ENCODE peak calls at places on chromosomes 2 and 18, in seven cellular contexts. M is colonic mucosa, S is left ventricle myocardium inferior, D is BE2C, N is tibial artery, E is lung, O is heart right ventricle. I is an unnamed sample.

GRCh38 chr2:98006378-98006777 is 10.6 kb upstream of the TMEM131 start:
- DNase-seq in S (no peak), O (no peak), N (no peak), D (no peak), E (no peak), M (no peak), I (no peak)

GRCh38 chr2:36456227-36456788 is 100.7 kb downstream of the CRIM1 start:
- DNase-seq in M (peak; percentile 67), N (peak; percentile 78), D (no peak), E (peak; percentile 61), O (peak; percentile 86), S (peak; percentile 84), I (no peak)

GRCh38 chr2:109369671-109370191 is 240.7 kb downstream of the SH3RF3 start:
- DNase-seq in D (no peak), M (peak; percentile 5), S (no peak), E (no peak), O (no peak), N (no peak), I (no peak)

GRCh38 chr2:20618886-20619521 is 31.9 kb downstream of the HS1BP3 start:
- DNase-seq in S (peak; percentile 33), E (no peak), N (peak; percentile 24), O (no peak), D (no peak), M (no peak), I (no peak)

GRCh38 chr2:200469708-200470600 is 39.9 kb downstream of the KCTD18 start:
- DNase-seq in D (no peak), E (no peak), S (peak; percentile 40), M (no peak), O (peak; percentile 46), N (no peak), I (no peak)

GRCh38 chr2:85551698-85552678 is 9.3 kb downstream of the GGCX start:
- DNase-seq in D (peak; percentile 68), E (peak; percentile 88), N (peak; percentile 88), M (peak; percentile 92), S (peak; percentile 79), O (peak; percentile 84), I (no peak)

GRCh38 chr18:43067570-43067969 is 47.9 kb downstream of the RIT2 start:
- DNase-seq in N (no peak), D (no peak), O (no peak), E (no peak), S (no peak), M (no peak), I (no peak)

GRCh38 chr18:8685141-8685913 is 20.0 kb upstream of the MTCL1 start:
- DNase-seq in E (no peak), D (no peak), M (peak; percentile 1), N (no peak), O (no peak), S (no peak), I (no peak)

GRCh38 chr2:15284601-15285000 is 276.5 kb downstream of the NBAS start:
- DNase-seq in M (no peak), D (no peak), O (no peak), S (no peak), N (no peak), E (no peak), I (no peak)

GRCh38 chr2:25103287-25103871 is 61.5 kb downstream of the EFR3B start:
- DNase-seq in M (no peak), N (no peak), S (no peak), O (no peak), D (no peak), E (no peak), I (no peak)

GRCh38 chr2:37110306-37111212 is 26.2 kb downstream of the GPATCH11 start:
- DNase-seq in S (no peak), E (no peak), O (no peak), N (no peak), M (no peak), D (no peak), I (no peak)

GRCh38 chr2:33275689-33276444 is 200.6 kb upstream of the RASGRP3 start:
- DNase-seq in M (no peak), D (no peak), O (no peak), S (peak; percentile 28), E (no peak), N (peak; percentile 78), I (no peak)

GRCh38 chr2:176234216-176234615 is 35.0 kb upstream of the MTX2 start:
- DNase-seq in O (no peak), E (no peak), N (no peak), M (no peak), D (no peak), S (no peak), I (no peak)

GRCh38 chr18:10252494-10252893 is 201.9 kb upstream of the APCDD1 start:
- DNase-seq in O (no peak), E (no peak), S (no peak), D (no peak), M (no peak), N (no peak), I (no peak)

GRCh38 chr18:13366131-13366530 is 147.6 kb downstream of the LDLRAD4 start:
- DNase-seq in N (no peak), M (no peak), O (no peak), D (no peak), E (no peak), S (no peak), I (no peak)

GRCh38 chr2:134728163-134728562 is 9.4 kb upstream of the TMEM163 start:
- DNase-seq in E (no peak), N (no peak), M (no peak), S (no peak), D (no peak), O (no peak), I (no peak)

GRCh38 chr2:100416939-100417744 is at the start of gene CHST10:
- DNase-seq in O (peak; percentile 57), M (peak; percentile 24), E (peak; percentile 38), D (peak; percentile 71), N (no peak), S (peak; percentile 62), I (no peak)

GRCh38 chr18:58255701-58256311 is 211.8 kb downstream of the NEDD4L start:
- DNase-seq in E (no peak), O (no peak), N (no peak), D (no peak), M (no peak), S (peak; percentile 29), I (no peak)
- H3K4me3 ChIP-seq in E (no peak overlapping the region), O (no peak overlapping the region), N (no peak overlapping the region), D (no peak overlapping the region), M (no peak overlapping the region), S (peak overlapping the region; percentile 68), I (no peak overlapping the region)

DNA sequence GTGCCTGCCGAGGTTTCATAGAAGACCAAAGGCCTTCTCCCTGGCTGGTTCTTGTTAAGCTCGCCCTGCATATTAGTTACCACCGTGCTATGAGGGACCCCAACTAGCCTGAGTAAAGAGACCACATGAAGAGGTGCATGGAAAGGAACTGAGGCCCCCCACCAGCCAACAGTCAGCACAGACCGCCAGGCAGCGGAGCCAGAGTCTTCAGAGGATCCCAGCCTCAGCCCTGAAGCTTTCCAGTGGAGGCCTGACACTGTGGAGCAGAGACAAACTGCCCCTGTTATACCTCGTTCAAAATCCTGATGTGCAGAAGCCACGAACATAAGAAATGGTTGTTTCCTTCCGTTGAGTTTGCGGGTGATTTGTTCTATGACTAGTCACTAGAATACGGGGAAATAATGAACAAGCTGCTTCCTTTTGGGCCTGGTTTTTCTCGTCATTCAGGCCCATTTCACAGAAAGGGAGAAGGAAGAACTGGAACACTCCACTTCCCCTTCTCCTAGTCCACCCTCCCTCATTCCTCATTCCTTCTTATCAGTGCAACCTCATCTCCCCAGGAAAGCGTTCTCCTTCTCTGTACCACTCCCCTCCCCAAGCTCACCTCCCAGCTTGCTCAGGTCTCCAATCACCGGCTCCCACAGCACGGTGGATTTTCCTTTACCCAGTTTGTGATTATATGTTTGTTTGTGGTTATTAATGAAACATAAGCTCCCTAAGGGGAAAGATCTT is 3.0 kb upstream of the GLI2 start:
- DNase-seq in E (no peak), N (no peak), M (no peak), D (no peak), O (peak; percentile 2), S (no peak), I (no peak)
- TF ChIP-seq CTCF in E (no peak), N (no peak), M (no peak), D (no peak), O (no peak), S (no peak), I (no peak)

GRCh38 chr2:236684534-236685256 is 115.1 kb downstream of the ACKR3 start:
- DNase-seq in E (no peak), S (no peak), D (no peak), M (no peak), O (no peak), N (peak; percentile 11), I (no peak)
- H3K4me3 ChIP-seq in E (no peak overlapping the region), S (no peak overlapping the region), D (no peak overlapping the region), M (no peak overlapping the region), O (no peak overlapping the region), N (no peak overlapping the region), I (no peak overlapping the region)

DNA sequence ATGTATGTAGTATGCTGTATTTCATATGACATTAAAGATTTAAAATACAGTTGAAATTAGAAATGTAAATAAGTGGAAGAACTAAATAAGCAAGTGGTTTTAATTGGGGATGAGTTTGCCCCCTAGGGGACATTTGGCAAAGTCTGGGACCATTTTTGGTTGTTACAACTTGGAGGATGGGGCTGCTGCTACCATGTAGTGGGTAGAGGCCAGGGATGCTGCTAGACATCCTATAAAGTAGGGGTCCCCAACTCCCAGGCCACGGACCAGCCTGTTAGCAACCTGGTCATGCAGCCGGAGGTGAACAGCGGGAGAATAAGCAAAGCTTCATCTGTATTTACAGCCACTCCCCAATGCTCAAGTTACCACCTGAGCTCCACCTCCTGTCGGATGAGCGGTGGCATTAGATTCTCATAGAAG is 27.9 kb upstream of the ASNSD1 start:
- DNase-seq in O (peak; percentile 19), M (no peak), N (no peak), S (no peak), E (no peak), D (no peak), I (no peak)
- TF ChIP-seq CTCF in O (peak; percentile 57), M (no peak), N (no peak), S (peak; percentile 59), E (no peak), D (peak; percentile 53), I (peak; percentile 35)

GRCh38 chr2:38277245-38278119 is 99.6 kb downstream of the ATL2 start:
- DNase-seq in E (peak; percentile 51), M (no peak), N (no peak), D (no peak), O (no peak), S (no peak), I (no peak)
- H3K4me3 ChIP-seq in E (no peak overlapping the region), M (no peak overlapping the region), N (no peak overlapping the region), D (no peak overlapping the region), O (no peak overlapping the region), S (no peak overlapping the region), I (no peak overlapping the region)

DNA sequence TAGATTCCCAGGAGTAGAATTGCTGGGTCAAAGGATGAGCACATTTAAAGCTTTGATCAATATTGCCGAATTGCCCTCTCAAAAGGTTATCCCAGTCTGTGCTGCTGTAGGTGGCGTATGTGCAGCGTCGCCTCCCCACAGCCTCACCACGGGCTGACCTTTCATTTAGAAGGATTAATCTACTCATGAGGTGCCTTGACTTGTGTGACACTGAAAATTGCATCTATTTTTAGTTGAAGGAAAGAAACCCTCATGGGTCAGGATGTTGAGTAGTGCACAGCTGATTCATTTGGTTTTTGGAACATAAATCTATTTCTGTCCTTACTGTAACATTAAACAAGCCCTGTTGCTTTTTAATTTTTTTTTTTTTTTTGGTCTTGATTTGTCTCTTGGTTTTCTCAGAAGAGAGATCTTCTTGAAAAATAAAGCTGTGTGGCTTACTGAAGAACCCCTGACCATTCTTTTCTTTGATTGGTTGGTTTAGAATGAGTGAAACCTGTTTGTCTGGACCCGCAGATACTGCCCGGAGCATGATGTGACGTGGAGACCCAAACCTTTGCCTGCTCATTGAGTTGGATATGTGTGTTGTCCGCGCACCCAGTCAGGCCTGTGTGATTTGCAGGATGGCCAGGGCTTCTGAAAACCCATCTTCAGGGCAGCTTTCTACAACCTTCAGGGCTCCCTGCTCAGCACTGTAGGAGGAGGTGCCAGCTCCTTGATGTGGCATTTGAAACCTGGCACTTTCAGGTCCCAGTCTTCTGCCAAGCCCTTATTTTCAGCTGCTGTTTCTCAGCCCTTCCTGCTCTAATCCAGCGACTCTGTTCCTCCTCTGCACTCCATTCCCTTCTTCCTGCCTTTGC is 61.0 kb downstream of the LPIN1 start:
- DNase-seq in O (no peak), N (no peak), M (no peak), D (no peak), S (no peak), E (no peak), I (no peak)
- TF ChIP-seq CTCF in O (no peak), N (no peak), M (no peak), D (no peak), S (peak; percentile 20), E (no peak), I (no peak)

I was measured in GM12864.